ENCODE peak calls at places on chromosomes 3 and 15, in five cellular contexts. One of them, this sample, is unnamed.

GRCh38 chr15:85754993-85755392 is 39.7 kb downstream of the KLHL25 start:
- DNase-seq in coronary artery: peak
- DNase-seq in stimulated activated CD4-positive, alpha-beta T cell treated with anti-CD3 and anti-CD28 coated beads, Interleukin-15, amount 100 ng/mL, for 1 hour: no peak
- DNase-seq in activated gamma-delta T cell treated with anti-CD3 and anti-CD28 coated beads, Interleukin-2, amount 50 U/mL, for 16 hours: no peak
- DNase-seq in mesendoderm: no peak
- DNase-seq in this sample: no peak

GRCh38 chr3:69747511-69748248 is 8.4 kb downstream of the MITF start:
- DNase-seq in coronary artery: no peak
- DNase-seq in stimulated activated CD4-positive, alpha-beta T cell treated with anti-CD3 and anti-CD28 coated beads, Interleukin-15, amount 100 ng/mL, for 1 hour: no peak
- DNase-seq in activated gamma-delta T cell treated with anti-CD3 and anti-CD28 coated beads, Interleukin-2, amount 50 U/mL, for 16 hours: no peak
- DNase-seq in mesendoderm: no peak
- DNase-seq in this sample: no peak

GRCh38 chr15:81011593-81011992 is 10.9 kb downstream of the TLNRD1 start:
- DNase-seq in coronary artery: no peak
- DNase-seq in stimulated activated CD4-positive, alpha-beta T cell treated with anti-CD3 and anti-CD28 coated beads, Interleukin-15, amount 100 ng/mL, for 1 hour: no peak
- DNase-seq in activated gamma-delta T cell treated with anti-CD3 and anti-CD28 coated beads, Interleukin-2, amount 50 U/mL, for 16 hours: no peak
- DNase-seq in mesendoderm: no peak
- DNase-seq in this sample: no peak

GRCh38 chr3:49799761-49800160 is at the start of gene CDHR4:
- DNase-seq in coronary artery: peak
- DNase-seq in stimulated activated CD4-positive, alpha-beta T cell treated with anti-CD3 and anti-CD28 coated beads, Interleukin-15, amount 100 ng/mL, for 1 hour: no peak
- DNase-seq in activated gamma-delta T cell treated with anti-CD3 and anti-CD28 coated beads, Interleukin-2, amount 50 U/mL, for 16 hours: no peak
- DNase-seq in mesendoderm: no peak
- DNase-seq in this sample: no peak

GRCh38 chr3:16064660-16065414 is 109.6 kb upstream of the GALNT15 start:
- DNase-seq in coronary artery: no peak
- DNase-seq in stimulated activated CD4-positive, alpha-beta T cell treated with anti-CD3 and anti-CD28 coated beads, Interleukin-15, amount 100 ng/mL, for 1 hour: no peak
- DNase-seq in activated gamma-delta T cell treated with anti-CD3 and anti-CD28 coated beads, Interleukin-2, amount 50 U/mL, for 16 hours: no peak
- DNase-seq in mesendoderm: no peak
- DNase-seq in this sample: no peak

GRCh38 chr3:183664913-183665381 is 29.5 kb downstream of the KLHL24 start:
- DNase-seq in coronary artery: no peak
- DNase-seq in stimulated activated CD4-positive, alpha-beta T cell treated with anti-CD3 and anti-CD28 coated beads, Interleukin-15, amount 100 ng/mL, for 1 hour: no peak
- DNase-seq in activated gamma-delta T cell treated with anti-CD3 and anti-CD28 coated beads, Interleukin-2, amount 50 U/mL, for 16 hours: no peak
- DNase-seq in mesendoderm: no peak
- DNase-seq in this sample: no peak

GRCh38 chr3:72582963-72583362 is 265.3 kb downstream of the SHQ1 start:
- DNase-seq in coronary artery: no peak
- DNase-seq in stimulated activated CD4-positive, alpha-beta T cell treated with anti-CD3 and anti-CD28 coated beads, Interleukin-15, amount 100 ng/mL, for 1 hour: no peak
- DNase-seq in activated gamma-delta T cell treated with anti-CD3 and anti-CD28 coated beads, Interleukin-2, amount 50 U/mL, for 16 hours: no peak
- DNase-seq in mesendoderm: no peak
- DNase-seq in this sample: no peak

GRCh38 chr3:52213005-52213404 is 12.4 kb downstream of the TLR9 start:
- DNase-seq in coronary artery: no peak
- DNase-seq in stimulated activated CD4-positive, alpha-beta T cell treated with anti-CD3 and anti-CD28 coated beads, Interleukin-15, amount 100 ng/mL, for 1 hour: no peak
- DNase-seq in activated gamma-delta T cell treated with anti-CD3 and anti-CD28 coated beads, Interleukin-2, amount 50 U/mL, for 16 hours: no peak
- DNase-seq in mesendoderm: no peak
- DNase-seq in this sample: no peak

GRCh38 chr3:69252631-69253030 is 130.2 kb upstream of the LMOD3 start:
- DNase-seq in coronary artery: no peak
- DNase-seq in stimulated activated CD4-positive, alpha-beta T cell treated with anti-CD3 and anti-CD28 coated beads, Interleukin-15, amount 100 ng/mL, for 1 hour: no peak
- DNase-seq in activated gamma-delta T cell treated with anti-CD3 and anti-CD28 coated beads, Interleukin-2, amount 50 U/mL, for 16 hours: no peak
- DNase-seq in mesendoderm: no peak
- DNase-seq in this sample: no peak

This sample was measured in type B pancreatic cell.